ENCODE peak calls at places on chromosomes 6 and 20, in eight cellular contexts. V, S, B, H, Z, Y, M and X are unnamed samples.

GRCh38 chr6:47303383-47303782 is 6.3 kb downstream of the TNFRSF21 start:
- DNase-seq in B (no peak), Z (no peak), V (no peak), S (no peak), H (no peak), M (no peak), Y (no peak), X (no peak)

GRCh38 chr20:24590193-24590982 is 121.0 kb downstream of the SYNDIG1 start:
- DNase-seq in H (no peak), V (no peak), M (no peak), B (no peak), Y (no peak), Z (no peak), S (no peak), X (no peak)

GRCh38 chr6:45650527-45651135 is 272.9 kb upstream of the SUPT3H start:
- DNase-seq in H (no peak), B (peak), M (no peak), S (peak), V (peak), Z (no peak), Y (no peak), X (no peak)

GRCh38 chr20:13231031-13231752 is 10.1 kb downstream of the ISM1 start:
- DNase-seq in Y (no peak), B (no peak), H (peak), V (no peak), M (no peak), S (peak), Z (peak), X (no peak)

GRCh38 chr6:152701081-152701862 is 3.6 kb downstream of the MYCT1 start:
- DNase-seq in V (peak), M (no peak), B (peak), S (no peak), Z (no peak), H (no peak), Y (no peak), X (no peak)

GRCh38 chr6:144675231-144675861 is 390.2 kb downstream of the UTRN start:
- DNase-seq in B (peak), Z (peak), S (no peak), M (no peak), Y (peak), H (no peak), V (no peak), X (peak)

GRCh38 chr6:20404641-20405032 is 3.0 kb downstream of the E2F3 start:
- DNase-seq in Z (peak), B (peak), S (peak), H (peak), M (no peak), Y (peak), V (peak), X (peak)

GRCh38 chr20:15942130-15942529 is 631.1 kb downstream of the KIF16B start:
- DNase-seq in B (no peak), H (no peak), M (no peak), V (no peak), Z (no peak), S (peak), Y (no peak), X (no peak)

GRCh38 chr20:63288581-63289251 is 4.3 kb upstream of the COL20A1 start:
- DNase-seq in H (no peak), Z (no peak), Y (no peak), B (no peak), M (peak), V (no peak), S (no peak), X (no peak)

GRCh38 chr6:159085396-159085895 is 40.7 kb upstream of the TAGAP start:
- DNase-seq in H (no peak), S (no peak), M (no peak), B (no peak), Y (no peak), Z (no peak), V (no peak), X (no peak)

DNA sequence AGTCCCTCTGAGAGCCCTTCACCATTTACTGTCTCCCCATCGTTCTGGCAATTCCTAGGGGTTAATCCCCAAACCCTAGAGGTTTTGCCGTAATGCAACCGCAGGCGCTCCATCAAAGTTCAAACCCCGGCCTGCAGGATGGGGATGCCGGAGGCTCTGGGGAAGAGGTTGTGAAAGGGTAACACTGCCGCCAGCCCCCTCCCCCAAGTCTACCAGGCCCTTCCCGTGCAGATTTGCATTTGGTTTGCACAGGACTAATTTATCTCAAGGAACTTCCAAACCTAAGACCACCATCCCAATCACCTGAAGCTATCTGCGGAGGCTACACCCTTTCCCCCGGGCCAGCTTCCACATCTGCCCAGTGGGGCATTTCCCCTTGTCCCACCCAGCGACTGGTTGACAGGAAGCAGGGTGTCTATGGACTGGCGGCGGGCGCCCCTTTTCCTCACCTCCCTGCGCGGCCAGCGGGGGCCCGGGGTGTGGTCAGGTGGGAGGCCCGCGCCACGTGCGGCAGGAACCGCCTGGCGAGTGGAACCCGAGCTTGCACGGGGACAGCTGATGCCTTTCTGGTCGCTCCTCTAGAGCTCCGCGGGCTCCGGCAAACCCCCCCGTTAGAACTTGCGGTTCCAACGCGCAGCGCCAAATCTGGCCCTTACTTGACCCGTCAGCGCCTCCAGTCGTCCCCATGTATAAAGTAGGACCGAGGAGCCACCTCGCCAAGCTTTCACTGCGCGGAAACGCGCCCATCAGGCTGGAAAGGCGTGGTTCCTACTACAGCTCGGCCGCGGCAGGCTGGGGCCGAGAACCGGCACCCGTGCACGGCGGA is 9.4 kb upstream of the SLC4A11 start:
- DNase-seq in S (peak), B (peak), M (peak), H (no peak), Z (no peak), Y (no peak), V (peak), X (no peak)
- H3K4me3 ChIP-seq in S (peak), B (peak), M (no peak), H (no peak), Z (no peak), Y (no peak), V (peak), X (no peak)

GRCh38 chr20:9889270-9889981 is 50.5 kb upstream of the PAK5 start:
- DNase-seq in B (peak), M (no peak), H (no peak), V (no peak), S (no peak), Y (no peak), Z (no peak), X (peak)
- H3K4me3 ChIP-seq in B (no peak), M (no peak), H (no peak), V (no peak), S (no peak), Y (no peak), Z (no peak), X (peak)

DNA sequence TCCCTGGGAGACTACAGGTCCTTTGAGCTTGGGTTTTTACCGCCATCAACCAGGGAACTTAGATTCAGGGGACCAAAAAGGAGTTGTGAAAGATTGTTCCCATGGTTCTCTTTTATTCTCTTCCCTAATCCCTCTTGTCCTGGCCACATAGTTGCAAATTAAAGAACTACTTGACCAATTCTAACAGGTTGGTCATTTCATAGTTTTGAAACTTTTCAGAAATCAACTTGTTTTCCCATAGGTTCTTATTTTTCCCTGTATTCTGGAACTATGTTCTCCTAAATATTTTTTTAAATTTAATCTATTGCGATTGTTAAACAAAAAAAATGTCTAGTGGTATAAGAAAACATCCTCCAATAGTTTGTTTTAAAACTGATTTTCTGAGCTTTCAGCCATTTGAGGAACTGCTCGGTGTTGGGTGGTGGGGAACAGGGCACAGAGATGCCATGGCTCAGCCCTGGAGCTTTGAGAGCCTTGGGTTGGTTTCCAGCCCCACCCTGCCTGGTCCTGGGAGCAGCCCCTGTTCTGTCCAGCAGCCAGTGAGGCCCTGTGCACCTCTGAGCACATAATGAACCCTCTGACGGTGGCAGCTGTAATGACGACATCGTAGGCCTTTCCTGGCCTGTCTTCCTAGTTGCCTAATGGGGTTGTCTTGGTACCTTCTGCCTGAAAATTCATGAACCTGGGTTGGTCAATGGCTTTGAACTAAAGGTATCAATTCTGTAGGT is 53.5 kb downstream of the TBC1D7 start:
- DNase-seq in V (no peak), S (no peak), Z (no peak), H (no peak), B (no peak), Y (no peak), M (no peak), X (no peak)
- H3K4me3 ChIP-seq in V (no peak), S (no peak), Z (no peak), H (no peak), B (no peak), Y (no peak), M (no peak), X (no peak)

DNA sequence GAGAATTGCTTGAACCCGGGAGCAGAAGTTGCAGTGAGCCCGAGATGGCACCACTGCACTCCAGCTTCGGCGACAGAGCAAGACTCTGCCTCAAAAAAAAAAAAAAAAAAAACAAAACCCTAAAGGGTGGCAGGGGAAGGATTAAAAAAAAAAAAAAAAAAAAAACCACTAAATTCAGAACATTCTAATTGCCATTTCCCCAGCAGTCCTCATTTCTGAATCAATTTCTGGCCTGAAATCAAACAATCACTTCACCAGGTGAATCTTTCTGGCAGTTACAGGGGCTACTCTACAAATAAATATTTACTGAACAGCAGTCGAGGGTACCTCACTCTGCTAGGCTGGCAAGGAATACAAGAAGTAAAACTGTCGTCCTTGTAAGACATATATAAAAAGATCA is 1.2 kb downstream of the UQCC1 start:
- DNase-seq in S (no peak), Y (no peak), B (no peak), Z (no peak), M (no peak), H (no peak), V (no peak), X (no peak)
- H3K4me3 ChIP-seq in S (peak), Y (no peak), B (peak), Z (no peak), M (no peak), H (no peak), V (peak), X (peak)

GRCh38 chr6:25005010-25005409 is 69.2 kb upstream of the RIPOR2 start:
- DNase-seq in Z (no peak), Y (no peak), S (no peak), B (no peak), H (no peak), V (no peak), M (no peak), X (no peak)

GRCh38 chr6:25008707-25009106 is 72.9 kb upstream of the RIPOR2 start:
- DNase-seq in Z (no peak), Y (no peak), V (no peak), H (no peak), S (no peak), M (no peak), B (no peak), X (no peak)

GRCh38 chr6:25006075-25006474 is 70.3 kb upstream of the RIPOR2 start:
- DNase-seq in B (no peak), S (no peak), M (no peak), V (no peak), H (no peak), Y (no peak), Z (no peak), X (no peak)

GRCh38 chr6:25007269-25007699 is 71.5 kb upstream of the RIPOR2 start:
- DNase-seq in H (no peak), V (no peak), S (peak), M (no peak), B (no peak), Z (no peak), Y (no peak), X (no peak)

GRCh38 chr6:25006565-25007001 is 70.8 kb upstream of the RIPOR2 start:
- DNase-seq in S (peak), Y (peak), M (no peak), V (peak), Z (peak), B (peak), H (peak), X (peak)
- H3K4me3 ChIP-seq in S (no peak), Y (no peak), M (no peak), V (no peak), Z (no peak), B (no peak), H (peak), X (no peak)

DNA sequence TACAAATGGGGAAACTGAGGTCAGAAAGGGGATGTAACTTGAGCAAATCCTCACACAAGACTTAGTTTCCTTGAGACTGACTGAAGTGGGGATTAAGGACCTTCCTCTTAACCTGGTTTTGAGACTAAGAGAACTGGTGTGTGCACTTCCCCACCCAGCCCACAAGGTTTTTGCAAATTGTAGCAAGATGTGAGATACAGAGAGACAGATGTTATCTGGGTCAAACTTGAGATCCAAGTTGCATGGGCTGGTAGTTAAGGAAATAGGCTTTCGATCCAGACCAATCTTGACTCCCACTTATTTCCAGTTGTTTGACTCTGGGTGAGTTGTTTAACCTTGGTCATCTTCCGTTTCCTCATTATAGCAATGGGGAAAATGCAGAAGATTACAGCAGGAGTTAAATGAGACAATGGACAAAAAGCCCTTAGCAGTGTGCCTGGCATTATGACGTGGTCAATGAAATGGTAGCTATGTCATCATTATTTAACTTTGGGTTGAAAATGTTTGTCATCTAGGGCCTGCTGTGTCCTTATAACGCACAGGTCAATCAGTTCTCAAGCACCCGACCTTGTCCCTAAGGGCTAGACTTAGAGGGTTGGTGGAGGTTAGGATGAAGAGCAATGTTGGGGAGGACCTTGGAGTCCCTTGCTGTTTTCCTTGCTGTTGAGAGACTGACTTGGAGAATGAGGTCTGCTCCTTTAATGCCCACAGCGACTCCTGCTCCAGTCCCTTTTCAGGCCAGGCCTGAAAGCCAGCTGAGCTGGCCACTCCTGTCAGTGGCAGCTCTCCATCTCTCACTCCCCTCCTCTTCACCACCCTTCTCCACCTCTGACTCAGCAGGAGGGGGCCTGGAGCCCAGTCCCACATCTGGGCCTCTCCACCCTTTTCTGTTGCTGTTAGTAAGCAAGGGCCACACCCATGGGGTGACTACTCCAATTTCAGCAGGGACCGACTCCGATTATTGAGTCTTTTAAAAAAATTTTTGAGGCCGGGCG is 1.9 kb downstream of the SNX21 start:
- DNase-seq in Z (no peak), S (peak), B (no peak), M (no peak), H (no peak), Y (no peak), V (peak), X (no peak)
- H3K4me3 ChIP-seq in Z (no peak), S (peak), B (no peak), M (no peak), H (no peak), Y (no peak), V (peak), X (no peak)

DNA sequence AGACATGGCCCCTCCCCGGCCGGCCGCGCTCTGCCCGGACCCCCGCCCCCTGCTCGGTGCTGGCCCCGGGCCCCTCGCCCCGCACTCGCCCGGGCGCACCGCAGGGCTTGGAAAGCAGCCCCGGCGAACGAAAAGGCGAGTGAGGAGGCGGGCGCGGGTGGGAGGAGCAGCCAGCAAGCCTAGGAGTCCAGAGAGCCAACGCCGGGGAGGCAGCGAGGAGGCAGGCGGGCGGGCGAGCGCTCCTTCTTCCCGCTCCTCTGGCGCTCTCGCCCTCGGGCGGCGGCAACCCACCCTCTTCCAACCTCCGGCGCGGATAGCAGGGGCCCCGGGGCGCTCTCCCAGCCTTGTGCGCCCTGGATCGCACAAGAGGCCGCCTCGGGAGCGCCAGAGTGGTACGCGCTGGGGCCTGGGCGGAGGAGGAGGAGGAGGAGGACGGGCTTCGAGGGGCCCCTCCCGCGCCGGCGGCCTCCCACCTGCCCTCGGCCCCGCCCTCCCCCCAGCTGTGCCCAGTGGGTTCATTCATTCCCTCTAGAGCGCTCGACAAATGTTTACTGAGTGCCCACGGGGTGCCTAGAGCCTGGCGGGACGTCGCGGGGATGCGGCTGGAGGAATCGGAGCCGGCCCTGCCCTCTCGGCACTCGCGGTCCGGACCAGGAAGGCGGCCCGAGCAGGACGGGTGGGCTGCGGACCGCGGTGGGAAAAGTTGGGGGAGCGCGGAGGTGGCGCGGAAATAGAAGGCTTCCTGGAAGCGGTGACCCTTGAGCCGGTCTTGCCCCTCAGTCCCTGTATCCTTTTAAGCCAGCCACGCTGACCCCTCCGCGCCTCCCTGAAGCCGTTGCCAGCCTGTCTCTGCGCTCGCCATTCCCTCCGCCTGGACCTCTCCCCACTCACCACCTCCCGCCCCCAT is at the start of gene BMP7:
- DNase-seq in V (no peak), B (no peak), Z (no peak), S (peak), M (no peak), Y (peak), H (no peak), X (no peak)
- H3K4me3 ChIP-seq in V (no peak), B (no peak), Z (no peak), S (peak), M (no peak), Y (no peak), H (no peak), X (no peak)